ENCODE peak calls at places on chromosomes 16 and 17, in seven cellular contexts. X, Q, T, Y, N, B and V are unnamed samples.

GRCh38 chr17:74870512-74870911 is 2.3 kb downstream of the FDXR start:
- DNase-seq in Q (no peak), N (no peak), B (no peak), T (no peak), Y (no peak), X (peak; percentile 65), V (no peak)

GRCh38 chr17:11909348-11909747 is 87.9 kb downstream of the ZNF18 start:
- DNase-seq in X (no peak), Y (no peak), N (no peak), B (no peak), Q (no peak), T (peak; percentile 13), V (no peak)

GRCh38 chr17:79483842-79484241 is 127.0 kb downstream of the RBFOX3 start:
- DNase-seq in Q (no peak), B (no peak), X (no peak), N (no peak), T (no peak), Y (no peak), V (no peak)

GRCh38 chr16:70304892-70305448 is 6.0 kb downstream of the DDX19B start:
- DNase-seq in X (no peak), Y (no peak), Q (no peak), B (no peak), T (no peak), N (no peak), V (no peak)

GRCh38 chr17:41578538-41578937 is 6.7 kb upstream of the KRT9 start:
- DNase-seq in T (no peak), Q (no peak), X (no peak), B (no peak), Y (no peak), N (no peak), V (no peak)

GRCh38 chr17:50133769-50134099 is 3.8 kb upstream of the SAMD14 start:
- DNase-seq in B (no peak), Y (no peak), Q (no peak), X (no peak), T (peak; percentile 78), N (no peak), V (no peak)

GRCh38 chr17:4220655-4221054 is 43.1 kb downstream of the ANKFY1 start:
- DNase-seq in Y (no peak), Q (no peak), X (no peak), T (no peak), N (no peak), B (no peak), V (no peak)

GRCh38 chr16:23914935-23915549 is 79.3 kb downstream of the PRKCB start:
- DNase-seq in B (no peak), Y (no peak), T (no peak), Q (no peak), X (no peak), N (no peak), V (no peak)

GRCh38 chr17:67362173-67362572 is 4.2 kb downstream of the PSMD12 start:
- DNase-seq in T (no peak), Q (no peak), X (no peak), Y (no peak), B (no peak), N (no peak), V (no peak)

GRCh38 chr16:49700222-49700927 is 155.5 kb downstream of the ZNF423 start:
- DNase-seq in Y (no peak), B (no peak), X (no peak), Q (no peak), T (peak; percentile 44), N (no peak), V (no peak)

GRCh38 chr16:85114909-85115567 is 2.8 kb upstream of the CIBAR2 start:
- DNase-seq in X (peak; percentile 90), Q (peak; percentile 95), B (peak; percentile 78), N (peak; percentile 64), T (peak; percentile 84), Y (peak; percentile 38), V (peak; percentile 45)

DNA sequence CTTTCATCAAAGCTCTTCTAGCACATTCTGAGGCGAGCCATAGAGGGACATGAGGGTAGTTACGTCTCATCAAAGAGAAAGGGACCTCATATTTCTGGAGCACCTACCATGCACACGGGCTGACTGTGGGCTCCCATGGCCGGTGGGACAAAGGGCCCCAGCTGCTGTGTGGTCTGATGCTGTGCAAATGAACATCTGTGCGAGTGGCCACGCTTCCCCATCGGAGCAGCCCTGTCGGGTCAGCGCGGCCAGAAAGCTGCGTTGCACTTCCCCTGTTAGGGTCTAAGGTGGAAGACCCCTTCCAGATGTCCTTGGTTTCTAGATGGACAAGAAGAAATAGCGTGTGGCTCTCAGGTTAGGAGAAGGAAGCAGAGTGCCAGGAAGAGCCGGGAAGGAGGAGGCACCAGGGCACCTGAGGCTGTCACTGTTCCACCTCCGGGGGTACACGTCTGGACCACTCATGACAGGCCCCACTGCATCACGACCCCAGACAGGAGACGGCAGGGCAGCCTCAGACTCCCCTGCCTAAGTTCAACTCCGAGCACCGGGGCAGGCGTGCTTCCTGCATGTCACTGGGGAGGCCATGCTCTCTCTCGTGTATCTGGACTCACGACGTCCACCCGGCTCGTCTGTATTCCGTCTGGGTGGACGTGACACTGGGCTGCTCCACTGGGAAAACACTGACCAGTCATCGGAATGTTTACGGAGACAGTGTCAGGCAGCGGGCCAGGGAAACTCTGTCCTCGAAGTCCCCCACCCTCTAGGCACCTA is 8.5 kb upstream of the BAIAP2 start:
- DNase-seq in B (peak; percentile 42), Q (no peak), Y (no peak), T (no peak), X (no peak), N (no peak), V (no peak)
- H3K27me3 ChIP-seq in B (no peaks in the 10 kb centered on the region), Q (no peaks in the 10 kb centered on the region), Y (peaks cover 13% of the 10 kb centered on the region), T (no peaks in the 10 kb centered on the region), X (no peaks in the 10 kb centered on the region), N (no peaks in the 10 kb centered on the region), V (no peaks in the 10 kb centered on the region)

DNA sequence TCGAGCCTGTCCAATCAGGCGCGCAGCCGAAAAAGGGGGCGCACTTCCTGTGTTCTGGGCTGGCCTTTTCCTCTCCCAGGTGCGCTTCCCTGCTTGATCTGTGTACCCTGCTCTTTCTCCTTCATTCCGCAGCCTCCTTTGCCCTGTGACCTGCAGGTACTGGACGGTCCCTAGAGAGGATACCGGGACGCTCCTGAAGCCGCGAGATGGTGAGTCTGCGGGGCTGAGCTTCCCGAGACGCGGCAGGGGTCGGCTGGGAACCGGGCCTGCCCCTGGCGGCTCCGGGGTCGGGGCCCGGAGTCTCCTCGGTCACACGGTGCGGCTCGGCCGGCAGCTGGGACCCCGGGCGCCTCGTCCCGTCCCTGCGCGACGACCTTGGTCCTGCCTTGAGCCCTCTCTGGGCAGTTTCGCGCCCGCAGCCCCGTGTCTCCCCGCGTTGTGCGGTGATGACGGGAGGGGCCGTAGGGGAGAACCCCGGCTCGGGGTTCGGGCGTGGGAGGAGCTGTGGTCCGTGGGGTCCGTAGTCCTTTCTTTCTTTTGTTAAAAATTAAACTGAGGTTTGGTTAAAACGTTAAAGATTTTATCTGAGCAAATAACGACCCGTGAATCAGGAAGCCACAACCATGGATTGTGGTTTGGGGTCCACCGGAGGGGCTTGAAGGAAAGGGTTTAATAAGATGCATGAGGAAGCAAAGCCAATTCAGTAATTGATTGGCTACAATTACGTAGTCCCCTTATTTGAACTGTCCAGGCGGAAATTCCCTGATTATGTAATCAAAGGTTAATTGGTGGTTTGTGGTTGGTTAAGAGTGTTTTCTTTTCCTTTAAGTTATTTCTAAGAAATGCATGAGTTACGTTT is 172.8 kb upstream of the ZNF267 start:
- DNase-seq in B (peak; percentile 90), Y (no peak), X (peak; percentile 87), N (no peak), Q (peak; percentile 97), T (peak; percentile 92), V (peak; percentile 88)
- H3K27ac ChIP-seq in B (peak overlapping the region; percentile 88), Y (no peak overlapping the region), X (peak overlapping the region; percentile 47), N (peak overlapping the region; percentile 80), Q (peak overlapping the region; percentile 75), T (no peak overlapping the region), V (peak overlapping the region; percentile 87)

GRCh38 chr16:72188512-72188911 is 16.6 kb upstream of the PMFBP1 start:
- DNase-seq in T (no peak), N (no peak), Y (no peak), X (no peak), Q (no peak), B (no peak), V (no peak)

GRCh38 chr16:72195609-72196008 is 23.7 kb upstream of the PMFBP1 start:
- DNase-seq in Y (no peak), Q (no peak), T (no peak), X (no peak), B (no peak), N (no peak), V (no peak)

GRCh38 chr16:72191551-72191950 is 19.6 kb upstream of the PMFBP1 start:
- DNase-seq in Y (no peak), B (no peak), Q (no peak), N (no peak), T (no peak), X (no peak), V (no peak)

GRCh38 chr16:72189865-72190371 is 18.0 kb upstream of the PMFBP1 start:
- DNase-seq in T (no peak), Y (no peak), B (no peak), N (no peak), X (no peak), Q (no peak), V (no peak)
- H3K27me3 ChIP-seq in T (no peaks in the 10 kb centered on the region), Y (no peaks in the 10 kb centered on the region), B (peaks cover 3% of the 10 kb centered on the region), N (no peaks in the 10 kb centered on the region), X (no peaks in the 10 kb centered on the region), Q (no peaks in the 10 kb centered on the region), V (no peaks in the 10 kb centered on the region)

GRCh38 chr17:59331129-59331928 is at the start of gene YPEL2:
- DNase-seq in X (peak; percentile 97), B (peak; percentile 91), T (peak; percentile 99), N (no peak), Q (peak; percentile 98), Y (peak; percentile 82), V (peak; percentile 89)
- H3K27ac ChIP-seq in X (peak within 1 kb of the TSS; percentile 79), B (peak within 1 kb of the TSS; percentile 48), T (no peak within 1 kb of the TSS), N (no peak within 1 kb of the TSS), Q (peak within 1 kb of the TSS; percentile 93), Y (peak within 1 kb of the TSS; percentile 68), V (peak within 1 kb of the TSS; percentile 79)

GRCh38 chr17:34443832-34444469 is 80.9 kb upstream of the CCL1 start:
- DNase-seq in Y (no peak), X (no peak), Q (no peak), B (no peak), T (peak; percentile 70), N (no peak), V (no peak)

GRCh38 chr17:34442387-34443111 is 79.5 kb upstream of the CCL1 start:
- DNase-seq in Y (no peak), B (no peak), Q (no peak), X (no peak), T (no peak), N (no peak), V (no peak)

GRCh38 chr17:34445145-34445544 is 82.1 kb upstream of the CCL1 start:
- DNase-seq in N (no peak), Q (no peak), Y (no peak), B (no peak), X (no peak), T (no peak), V (no peak)

GRCh38 chr17:34451313-34451712 is 88.3 kb upstream of the CCL1 start:
- DNase-seq in B (no peak), X (no peak), N (no peak), Y (no peak), T (no peak), Q (no peak), V (no peak)

DNA sequence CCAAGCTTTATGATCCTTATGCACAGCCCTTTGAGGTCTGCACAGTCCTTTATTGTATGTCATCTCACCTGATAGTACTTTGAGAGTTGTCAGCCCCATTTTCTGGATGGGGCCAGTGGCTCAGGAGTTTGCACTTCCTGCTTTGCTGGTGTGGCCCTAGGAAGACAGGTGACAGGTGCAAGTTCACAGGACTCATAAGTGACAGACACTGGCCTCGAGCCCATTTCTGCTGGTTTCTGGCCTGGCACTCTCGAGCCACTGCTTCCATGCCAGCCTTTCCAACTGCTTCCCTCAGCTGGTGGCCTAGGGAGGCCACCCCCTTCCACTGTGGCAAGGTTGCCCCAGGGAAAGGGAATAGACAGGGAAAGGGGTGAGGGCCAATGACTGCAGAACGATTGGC is 84.4 kb upstream of the CCL1 start:
- DNase-seq in N (no peak), B (no peak), Q (no peak), Y (no peak), X (peak; percentile 72), T (no peak), V (no peak)
- H3K27me3 ChIP-seq in N (peaks cover 13% of the 10 kb centered on the region), B (peaks cover 11% of the 10 kb centered on the region), Q (no peaks in the 10 kb centered on the region), Y (peaks cover 15% of the 10 kb centered on the region), X (peaks cover 4% of the 10 kb centered on the region), T (no peaks in the 10 kb centered on the region), V (peaks cover 6% of the 10 kb centered on the region)